ENCODE peak calls at places on chromosomes 12 and 14, in five cellular contexts. H is kidney glomerular epithelial cell, M is ascending aorta, V is GM12892, D is germinal center. X is an unnamed sample.

GRCh38 chr14:53915364-53916014 is 41.1 kb downstream of the BMP4 start:
- DNase-seq in D (no peak), V (no peak), M (no peak), H (no peak), X (no peak)

GRCh38 chr14:78399316-78399889 is 229.2 kb downstream of the NRXN3 start:
- DNase-seq in D (no peak), V (no peak), H (peak), M (no peak), X (no peak)

GRCh38 chr14:76337619-76338545 is 38.1 kb upstream of the ESRRB start:
- DNase-seq in V (no peak), D (no peak), M (no peak), H (no peak), X (peak)

GRCh38 chr14:106044949-106045596 is 518.7 kb downstream of the TMEM121 start:
- DNase-seq in H (no peak), D (peak), M (no peak), V (peak), X (peak)

GRCh38 chr14:55136868-55137785 is 8.1 kb downstream of the LGALS3 start:
- DNase-seq in V (no peak), M (peak), D (no peak), H (no peak), X (no peak)

GRCh38 chr14:51552768-51553426 is 98.8 kb upstream of the FRMD6 start:
- DNase-seq in M (no peak), D (no peak), H (no peak), V (no peak), X (no peak)

GRCh38 chr12:67968316-67968715 is 20.9 kb upstream of the IFNG-AS1 start:
- DNase-seq in H (no peak), M (no peak), D (no peak), V (no peak), X (no peak)

GRCh38 chr12:68568878-68569569 is 41.7 kb upstream of the RAP1B start:
- DNase-seq in M (no peak), D (no peak), H (no peak), V (no peak), X (no peak)

GRCh38 chr12:92224685-92225331 is 79.2 kb upstream of the BTG1 start:
- DNase-seq in V (no peak), D (no peak), M (no peak), H (peak), X (no peak)

GRCh38 chr12:59927041-59927440 is 331.2 kb downstream of the SLC16A7 start:
- DNase-seq in D (no peak), M (no peak), V (no peak), H (no peak), X (no peak)

GRCh38 chr12:17108877-17109520 is 503.0 kb upstream of the LMO3 start:
- DNase-seq in H (no peak), V (no peak), D (no peak), M (no peak), X (no peak)

GRCh38 chr12:78698747-78699146 is 165.8 kb upstream of the SYT1 start:
- DNase-seq in H (peak), D (no peak), V (no peak), M (no peak), X (no peak)

GRCh38 chr12:116689586-116689985 is 48.3 kb downstream of the SPRING1 start:
- DNase-seq in M (no peak), D (no peak), V (no peak), H (no peak), X (no peak)

GRCh38 chr14:21923820-21924219 is 250.2 kb upstream of the OR4E1 start:
- DNase-seq in V (no peak), M (no peak), H (no peak), D (peak), X (no peak)

GRCh38 chr14:103014466-103015319 is 42.7 kb downstream of the CDC42BPB start:
- DNase-seq in V (no peak), H (no peak), M (peak), D (no peak), X (no peak)

GRCh38 chr12:64806593-64806992 is 17.9 kb upstream of the TBC1D30 start:
- DNase-seq in H (no peak), V (no peak), D (no peak), M (no peak), X (no peak)

X was measured in DMS 273 treated with DMSO at 0.1 percent for 48 hours.